ENCODE peak calls at places on chromosome 12, in five cellular contexts. J is H1, F is WTC11, H is HepG2, D is GM12878. C is an unnamed sample.

GRCh38 chr12:84974177-84974815 is 61.7 kb upstream of the SLC6A15 start:
- DNase-seq in J (no peak), F (no peak), D (no peak), H (no peak), C (no peak)

GRCh38 chr12:90499793-90500192 is 455.2 kb downstream of the CCER1 start:
- DNase-seq in J (no peak), D (no peak), F (no peak), H (no peak), C (no peak)

GRCh38 chr12:22101749-22102243 is 55.8 kb downstream of the CMAS start:
- DNase-seq in F (no peak), D (no peak), J (no peak), H (no peak), C (no peak)

GRCh38 chr12:25690996-25691864 is 138.1 kb upstream of the LMNTD1 start:
- DNase-seq in J (no peak), F (no peak), H (no peak), D (no peak), C (no peak)

GRCh38 chr12:4106617-4107016 is 166.9 kb upstream of the CCND2 start:
- DNase-seq in H (no peak), F (no peak), D (no peak), J (no peak), C (no peak)

GRCh38 chr12:112346194-112346593 is 36.0 kb downstream of the HECTD4 start:
- DNase-seq in J (no peak), D (no peak), H (no peak), F (no peak), C (no peak)

GRCh38 chr12:43736921-43737440 is 21.6 kb downstream of the PUS7L start:
- DNase-seq in H (no peak), F (no peak), J (no peak), D (no peak), C (no peak)

GRCh38 chr12:89980236-89980635 is 271.6 kb upstream of the ATP2B1 start:
- DNase-seq in F (no peak), J (no peak), H (no peak), D (no peak), C (no peak)

GRCh38 chr12:132021965-132022364 is 72.2 kb downstream of the EP400 start:
- DNase-seq in H (no peak), D (no peak), J (no peak), F (no peak), C (no peak)

GRCh38 chr12:61554268-61555008 is 705.8 kb upstream of the USP15 start:
- DNase-seq in H (no peak), J (no peak), F (no peak), D (no peak), C (no peak)

GRCh38 chr12:74169607-74170006 is 368.0 kb upstream of the ATXN7L3B start:
- DNase-seq in F (no peak), H (no peak), J (no peak), D (no peak), C (no peak)

GRCh38 chr12:55931317-55931779 is 386 bp downstream of the DGKA start:
- DNase-seq in F (no peak), J (no peak), H (no peak), D (no peak), C (no peak)

GRCh38 chr12:108194585-108194984 is 65.5 kb downstream of the WSCD2 start:
- DNase-seq in J (no peak), H (no peak), F (no peak), D (no peak), C (no peak)

GRCh38 chr12:57031228-57031670 is 14.9 kb upstream of the TAC3 start:
- DNase-seq in H (peak), D (no peak), F (no peak), J (no peak), C (no peak)

GRCh38 chr12:27970391-27970980 is 2.0 kb downstream of the PTHLH start:
- DNase-seq in D (no peak), J (no peak), F (peak), H (no peak), C (no peak)
- TF ChIP-seq USF2 in D (no peak), J (no peak), F (no peak), H (no peak), C (no peak)

GRCh38 chr12:2501464-2502181 is 293.1 kb upstream of the FKBP4 start:
- DNase-seq in J (no peak), D (no peak), F (no peak), H (no peak), C (peak)

GRCh38 chr12:2503036-2503435 is 291.7 kb upstream of the FKBP4 start:
- DNase-seq in F (no peak), J (no peak), H (no peak), D (no peak), C (no peak)

GRCh38 chr12:2494490-2495192 is 300.1 kb upstream of the FKBP4 start:
- DNase-seq in D (no peak), H (no peak), J (no peak), F (no peak), C (no peak)

GRCh38 chr12:2495452-2496112 is 299.2 kb upstream of the FKBP4 start:
- DNase-seq in D (no peak), J (no peak), H (no peak), F (no peak), C (no peak)

DNA sequence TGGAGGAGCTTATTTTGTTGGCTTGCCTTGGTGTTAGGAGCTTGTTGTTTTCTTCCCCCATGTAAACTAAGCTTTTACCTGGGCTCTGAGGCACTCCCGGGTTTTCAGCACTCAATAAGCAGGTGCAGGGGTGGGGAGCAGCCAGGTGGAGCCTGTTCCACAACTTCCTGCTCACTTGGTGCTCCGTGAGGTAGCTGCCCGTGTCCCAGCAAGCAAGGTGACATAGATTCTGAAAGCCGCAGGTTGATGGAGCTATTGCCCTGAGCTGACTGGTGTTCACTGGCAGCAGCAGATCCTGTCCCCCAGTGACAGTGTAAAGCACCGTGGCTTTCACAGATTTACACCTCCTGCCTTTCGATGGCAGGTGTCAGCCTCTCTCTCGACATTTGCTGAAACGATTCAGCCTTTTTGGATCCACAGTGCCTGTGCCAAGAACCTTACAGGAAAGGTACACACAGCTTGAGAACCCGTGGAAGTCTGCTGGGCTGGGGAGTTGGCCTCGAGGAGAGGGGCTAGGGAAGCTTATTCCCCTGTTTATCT is 295.7 kb upstream of the FKBP4 start:
- DNase-seq in F (no peak), J (no peak), D (no peak), H (no peak), C (no peak)
- TF ChIP-seq SP1 in F (no peak), J (no peak), D (no peak), H (no peak), C (no peak)

GRCh38 chr12:120536064-120536791 is 2.1 kb downstream of the RNF10 start:
- DNase-seq in F (no peak), D (no peak), J (no peak), H (peak), C (no peak)
- TF ChIP-seq USF2 in F (no peak), D (no peak), J (no peak), H (no peak), C (no peak)

GRCh38 chr12:86186449-86186848 is 69.7 kb downstream of the MGAT4C start:
- DNase-seq in H (peak), J (no peak), D (no peak), F (no peak), C (no peak)
- TF ChIP-seq SP1 in H (no peak), J (no peak), D (no peak), F (no peak), C (no peak)

DNA sequence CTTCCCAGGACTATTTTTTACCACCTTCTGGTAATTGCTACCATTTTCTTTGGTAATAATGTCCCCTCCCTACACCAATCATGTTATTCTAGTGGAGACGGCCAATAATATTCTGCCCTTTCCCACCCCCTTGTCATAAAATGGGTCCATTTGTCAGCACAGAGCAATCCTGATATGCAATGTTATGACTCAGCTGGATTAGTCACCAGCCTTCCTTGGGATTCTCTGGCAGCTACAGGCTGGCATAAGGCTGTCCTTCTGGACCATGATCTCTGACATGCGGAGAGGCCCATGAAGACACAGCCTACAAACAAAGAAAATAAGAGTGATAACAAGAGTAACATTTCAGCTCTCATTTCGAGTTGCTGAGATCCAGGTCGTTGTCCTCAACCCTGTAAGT is 222.0 kb upstream of the CPNE8 start:
- DNase-seq in H (peak), F (no peak), D (no peak), J (no peak), C (no peak)
- TF ChIP-seq USF2 in H (no peak), F (no peak), D (no peak), J (no peak), C (no peak)

GRCh38 chr12:71430756-71431155 is 8.8 kb upstream of the LGR5 start:
- DNase-seq in F (no peak), D (no peak), H (no peak), J (no peak), C (no peak)
- TF ChIP-seq SP1 in F (no peak), D (no peak), H (no peak), J (no peak), C (no peak)

C was measured in K562.